ENCODE peak calls at places on chromosome 22, in five cellular contexts. One of them, this sample, is unnamed.

GRCh38 chr22:49705216-49705600 is 122.5 kb downstream of the BRD1 start:
- DNase-seq in D341Med: peak; percentile 24
- DNase-seq in activated CD4-positive, alpha-beta T cell treated with anti-CD3 and anti-CD28 coated beads for 24 hours: no peak
- DNase-seq in cardiac muscle cell: no peak
- DNase-seq in stimulated activated CD4-positive, alpha-beta T cell treated with anti-CD3 and anti-CD28 coated beads, Interleukin-2, amount 100 ng/mL, for 48 hours: no peak
- DNase-seq in this sample: no peak

GRCh38 chr22:50141891-50142363 is 28.6 kb upstream of the PANX2 start:
- DNase-seq in cardiac muscle cell: peak; percentile 53
- DNase-seq in activated CD4-positive, alpha-beta T cell treated with anti-CD3 and anti-CD28 coated beads for 24 hours: no peak
- DNase-seq in stimulated activated CD4-positive, alpha-beta T cell treated with anti-CD3 and anti-CD28 coated beads, Interleukin-2, amount 100 ng/mL, for 48 hours: no peak
- DNase-seq in D341Med: no peak
- DNase-seq in this sample: no peak

GRCh38 chr22:42645341-42645937 is 3.8 kb downstream of the CYB5R3 start:
- DNase-seq in D341Med: peak; percentile 34
- DNase-seq in cardiac muscle cell: no peak
- DNase-seq in stimulated activated CD4-positive, alpha-beta T cell treated with anti-CD3 and anti-CD28 coated beads, Interleukin-2, amount 100 ng/mL, for 48 hours: no peak
- DNase-seq in activated CD4-positive, alpha-beta T cell treated with anti-CD3 and anti-CD28 coated beads for 24 hours: no peak
- DNase-seq in this sample: no peak

GRCh38 chr22:32328306-32329201 is 29.1 kb upstream of the RFPL3 start:
- DNase-seq in stimulated activated CD4-positive, alpha-beta T cell treated with anti-CD3 and anti-CD28 coated beads, Interleukin-2, amount 100 ng/mL, for 48 hours: no peak
- DNase-seq in cardiac muscle cell: no peak
- DNase-seq in activated CD4-positive, alpha-beta T cell treated with anti-CD3 and anti-CD28 coated beads for 24 hours: no peak
- DNase-seq in D341Med: no peak
- DNase-seq in this sample: no peak

GRCh38 chr22:29992341-29993275 is 87.7 kb upstream of the HORMAD2 start:
- DNase-seq in cardiac muscle cell: no peak
- DNase-seq in stimulated activated CD4-positive, alpha-beta T cell treated with anti-CD3 and anti-CD28 coated beads, Interleukin-2, amount 100 ng/mL, for 48 hours: no peak
- DNase-seq in activated CD4-positive, alpha-beta T cell treated with anti-CD3 and anti-CD28 coated beads for 24 hours: no peak
- DNase-seq in D341Med: no peak
- DNase-seq in this sample: no peak

GRCh38 chr22:48417143-48418070 is 1410.3 kb downstream of the BRD1 start:
- DNase-seq in D341Med: no peak
- DNase-seq in stimulated activated CD4-positive, alpha-beta T cell treated with anti-CD3 and anti-CD28 coated beads, Interleukin-2, amount 100 ng/mL, for 48 hours: no peak
- DNase-seq in cardiac muscle cell: peak; percentile 0
- DNase-seq in activated CD4-positive, alpha-beta T cell treated with anti-CD3 and anti-CD28 coated beads for 24 hours: no peak
- DNase-seq in this sample: no peak

GRCh38 chr22:44685384-44686056 is 16.5 kb upstream of the PRR5 start:
- DNase-seq in activated CD4-positive, alpha-beta T cell treated with anti-CD3 and anti-CD28 coated beads for 24 hours: peak; percentile 73
- DNase-seq in cardiac muscle cell: no peak
- DNase-seq in stimulated activated CD4-positive, alpha-beta T cell treated with anti-CD3 and anti-CD28 coated beads, Interleukin-2, amount 100 ng/mL, for 48 hours: peak; percentile 78
- DNase-seq in D341Med: no peak
- DNase-seq in this sample: no peak

GRCh38 chr22:47041201-47042115 is 279.0 kb downstream of the TBC1D22A start:
- DNase-seq in D341Med: no peak
- DNase-seq in stimulated activated CD4-positive, alpha-beta T cell treated with anti-CD3 and anti-CD28 coated beads, Interleukin-2, amount 100 ng/mL, for 48 hours: no peak
- DNase-seq in cardiac muscle cell: no peak
- DNase-seq in activated CD4-positive, alpha-beta T cell treated with anti-CD3 and anti-CD28 coated beads for 24 hours: no peak
- DNase-seq in this sample: no peak

GRCh38 chr22:46121079-46121478 is 29.2 kb upstream of the PPARA start:
- DNase-seq in activated CD4-positive, alpha-beta T cell treated with anti-CD3 and anti-CD28 coated beads for 24 hours: no peak
- DNase-seq in stimulated activated CD4-positive, alpha-beta T cell treated with anti-CD3 and anti-CD28 coated beads, Interleukin-2, amount 100 ng/mL, for 48 hours: no peak
- DNase-seq in cardiac muscle cell: no peak
- DNase-seq in D341Med: no peak
- DNase-seq in this sample: no peak

GRCh38 chr22:25127274-25127673 is 72.4 kb upstream of the CRYBB3 start:
- DNase-seq in stimulated activated CD4-positive, alpha-beta T cell treated with anti-CD3 and anti-CD28 coated beads, Interleukin-2, amount 100 ng/mL, for 48 hours: no peak
- DNase-seq in cardiac muscle cell: no peak
- DNase-seq in D341Med: no peak
- DNase-seq in activated CD4-positive, alpha-beta T cell treated with anti-CD3 and anti-CD28 coated beads for 24 hours: no peak
- DNase-seq in this sample: no peak

GRCh38 chr22:22913989-22914388 is 26.4 kb downstream of the IGLL5 start:
- DNase-seq in activated CD4-positive, alpha-beta T cell treated with anti-CD3 and anti-CD28 coated beads for 24 hours: no peak
- DNase-seq in cardiac muscle cell: no peak
- DNase-seq in D341Med: no peak
- DNase-seq in stimulated activated CD4-positive, alpha-beta T cell treated with anti-CD3 and anti-CD28 coated beads, Interleukin-2, amount 100 ng/mL, for 48 hours: no peak
- DNase-seq in this sample: no peak

GRCh38 chr22:28435271-28435825 is 244.3 kb downstream of the TTC28 start:
- DNase-seq in stimulated activated CD4-positive, alpha-beta T cell treated with anti-CD3 and anti-CD28 coated beads, Interleukin-2, amount 100 ng/mL, for 48 hours: no peak
- DNase-seq in cardiac muscle cell: no peak
- DNase-seq in activated CD4-positive, alpha-beta T cell treated with anti-CD3 and anti-CD28 coated beads for 24 hours: no peak
- DNase-seq in D341Med: no peak
- DNase-seq in this sample: no peak